ENCODE peak calls at places on chromosome 16, in six cellular contexts. Q, L, E, P, S and D are unnamed samples.

GRCh38 chr16:49464093-49464492 is 90.5 kb downstream of the C16orf78 start:
- DNase-seq in E (no peak), S (no peak), L (no peak), Q (no peak), P (peak), D (no peak)

GRCh38 chr16:779561-779960 is 8.6 kb downstream of the RPUSD1 start:
- DNase-seq in L (no peak), S (no peak), P (no peak), E (no peak), Q (no peak), D (no peak)

GRCh38 chr16:64440421-64440831 is 681.4 kb downstream of the CDH11 start:
- DNase-seq in Q (no peak), E (no peak), S (peak), P (no peak), L (no peak), D (peak)

GRCh38 chr16:4323071-4323844 is 7.4 kb downstream of the GLIS2 start:
- DNase-seq in E (peak), L (no peak), Q (no peak), P (no peak), S (no peak), D (no peak)

GRCh38 chr16:84045818-84046470 is 3.3 kb upstream of the SLC38A8 start:
- DNase-seq in S (no peak), Q (no peak), L (no peak), P (no peak), E (no peak), D (no peak)

GRCh38 chr16:69107311-69107962 is 2.0 kb downstream of the HAS3 start:
- DNase-seq in P (peak), S (no peak), L (no peak), E (no peak), Q (no peak), D (no peak)

GRCh38 chr16:75074920-75075687 is 41.5 kb downstream of the LDHD start:
- DNase-seq in P (peak), Q (peak), S (no peak), E (no peak), L (peak), D (no peak)

GRCh38 chr16:29765167-29766032 is 12.7 kb upstream of the ZG16 start:
- DNase-seq in L (no peak), P (peak), Q (no peak), S (no peak), E (peak), D (no peak)

GRCh38 chr16:75080205-75081029 is 36.2 kb downstream of the LDHD start:
- DNase-seq in P (no peak), L (no peak), S (peak), Q (no peak), E (no peak), D (no peak)

GRCh38 chr16:54370653-54371052 is 84.1 kb upstream of the IRX3 start:
- DNase-seq in S (no peak), L (no peak), E (no peak), P (no peak), Q (no peak), D (no peak)